ENCODE peak calls at places on chromosome 11, in four cellular contexts. C is CD4-positive, alpha-beta memory T cell; Z is iris pigment epithelial cell; S is progenitor cell of endocrine pancreas. H is an unnamed sample.

GRCh38 chr11:65588199-65589054 is 7.2 kb downstream of the KCNK7 start:
- DNase-seq in S (no peak), Z (peak), C (peak), H (peak)

GRCh38 chr11:128645968-128646367 is 47.9 kb upstream of the FLI1 start:
- DNase-seq in S (no peak), Z (no peak), C (no peak), H (no peak)

GRCh38 chr11:1763796-1764661 is at the start of gene CTSD:
- DNase-seq in S (peak), Z (peak), C (peak), H (peak)

GRCh38 chr11:73141031-73141308 is 1.1 kb downstream of the FCHSD2 start:
- DNase-seq in Z (no peak), S (no peak), C (peak), H (no peak)

GRCh38 chr11:15471709-15472404 is 357.1 kb downstream of the INSC start:
- DNase-seq in S (no peak), C (no peak), Z (no peak), H (no peak)

GRCh38 chr11:84165139-84165538 is 879.0 kb upstream of the CCDC90B start:
- DNase-seq in S (no peak), Z (no peak), C (no peak), H (no peak)

GRCh38 chr11:2394818-2395105 is 5.8 kb upstream of the TSSC4 start:
- DNase-seq in Z (no peak), S (no peak), C (no peak), H (no peak)

GRCh38 chr11:45314900-45315299 is 28.8 kb upstream of the SYT13 start:
- DNase-seq in C (no peak), S (no peak), Z (no peak), H (no peak)

GRCh38 chr11:103959279-103959930 is 77.0 kb upstream of the DDI1 start:
- DNase-seq in S (no peak), C (no peak), Z (peak), H (peak)

GRCh38 chr11:11786771-11787170 is 55.0 kb upstream of the USP47 start:
- DNase-seq in S (no peak), Z (peak), C (no peak), H (no peak)

GRCh38 chr11:78838417-78838816 is 263.8 kb upstream of the NARS2 start:
- DNase-seq in C (no peak), Z (no peak), S (no peak), H (no peak)

GRCh38 chr11:2825261-2825885 is 60.2 kb downstream of the CDKN1C start:
- DNase-seq in Z (peak), S (no peak), C (no peak), H (peak)

GRCh38 chr11:125494987-125495725 is 909 bp downstream of the FEZ1 start:
- DNase-seq in S (peak), Z (peak), C (no peak), H (no peak)

GRCh38 chr11:113876798-113877672 is 1.7 kb upstream of the USP28 start:
- DNase-seq in C (no peak), S (no peak), Z (no peak), H (no peak)

GRCh38 chr11:89736566-89736965 is 26.5 kb downstream of the TRIM77 start:
- DNase-seq in S (no peak), C (no peak), Z (no peak), H (no peak)

GRCh38 chr11:115215694-115216615 is 288.3 kb downstream of the CADM1 start:
- DNase-seq in S (no peak), Z (no peak), C (no peak), H (no peak)

GRCh38 chr11:119178166-119178680 is 7.1 kb upstream of the NHERF4 start:
- DNase-seq in C (no peak), S (no peak), Z (no peak), H (no peak)

GRCh38 chr11:83827520-83827919 is 541.4 kb upstream of the CCDC90B start:
- DNase-seq in Z (peak), S (no peak), C (no peak), H (no peak)

GRCh38 chr11:24312464-24313238 is 184.2 kb upstream of the LUZP2 start:
- DNase-seq in S (no peak), C (no peak), Z (peak), H (peak)

GRCh38 chr11:83574516-83574915 is 288.3 kb upstream of the CCDC90B start:
- DNase-seq in C (no peak), S (no peak), Z (peak), H (peak)

GRCh38 chr11:67054851-67055523 is 1.7 kb upstream of the RHOD start:
- DNase-seq in S (no peak), C (no peak), Z (peak), H (peak)

GRCh38 chr11:122696662-122697061 is 41.1 kb downstream of the UBASH3B start:
- DNase-seq in C (peak), S (no peak), Z (no peak), H (no peak)

GRCh38 chr11:124717786-124718634 is 21.7 kb upstream of the NRGN start:
- DNase-seq in Z (peak), S (no peak), C (peak), H (peak)

GRCh38 chr11:99766816-99767215 is 746.1 kb downstream of the CNTN5 start:
- DNase-seq in Z (peak), S (no peak), C (no peak), H (peak)

GRCh38 chr11:96215094-96215782 is 127.8 kb downstream of the MAML2 start:
- DNase-seq in Z (peak), S (no peak), C (peak), H (no peak)

GRCh38 chr11:6608726-6609501 is 3.1 kb downstream of the TAF10 start:
- DNase-seq in C (no peak), S (no peak), Z (no peak), H (no peak)

GRCh38 chr11:99509863-99510262 is 489.1 kb downstream of the CNTN5 start:
- DNase-seq in Z (no peak), C (no peak), S (no peak), H (no peak)

GRCh38 chr11:63668396-63668795 is 2.8 kb downstream of the ATL3 start:
- DNase-seq in Z (no peak), C (no peak), S (no peak), H (no peak)

GRCh38 chr11:102705626-102706025 is at the start of gene MMP27:
- DNase-seq in S (no peak), C (no peak), Z (no peak), H (no peak)

GRCh38 chr11:17570034-17570433 is 23.0 kb downstream of the OTOG start:
- DNase-seq in C (no peak), Z (no peak), S (no peak), H (no peak)

GRCh38 chr11:72578541-72578940 is 95.7 kb downstream of the PDE2A start:
- DNase-seq in Z (no peak), S (no peak), C (no peak), H (no peak)

GRCh38 chr11:34644669-34645406 is 23.9 kb downstream of the EHF start:
- DNase-seq in C (no peak), S (no peak), Z (peak), H (no peak)

GRCh38 chr11:8925711-8926110 is 7.0 kb downstream of the C11orf16 start:
- DNase-seq in C (no peak), S (no peak), Z (no peak), H (no peak)

GRCh38 chr11:123783536-123783935 is 22.6 kb downstream of the OR6M1 start:
- DNase-seq in C (no peak), Z (no peak), S (no peak), H (no peak)

GRCh38 chr11:12838463-12839120 is 164.4 kb downstream of the TEAD1 start:
- DNase-seq in Z (no peak), C (no peak), S (no peak), H (no peak)

GRCh38 chr11:88402784-88403183 is 65.2 kb upstream of the CTSC start:
- DNase-seq in S (no peak), C (no peak), Z (peak), H (no peak)

GRCh38 chr11:7520981-7521487 is 7.2 kb downstream of the PPFIBP2 start:
- DNase-seq in S (no peak), C (no peak), Z (no peak), H (no peak)